ENCODE peak calls at places on chromosomes 16 and 17, in four cellular contexts. K is HepG2, D is SK-N-SH, R is GM12892. W is an unnamed sample.
A peak's percentile ranks its signal among the peaks of the same experiment; 100 is the strongest.

GRCh38 chr17:35210741-35211140 is 16.5 kb upstream of the SLC35G3 start:
- DNase-seq in D (no peak), R (no peak), K (no peak), W (no peak)

GRCh38 chr16:56317998-56318912 is 107.1 kb downstream of the AMFR start:
- DNase-seq in D (peak; percentile 97), R (peak; percentile 91), K (peak; percentile 62), W (peak; percentile 95)

GRCh38 chr17:49390548-49391324 is 23.9 kb downstream of the PHB1 start:
- DNase-seq in K (peak; percentile 46), R (peak; percentile 61), D (no peak), W (no peak)

GRCh38 chr16:53495325-53495724 is 7.7 kb downstream of the AKTIP start:
- DNase-seq in K (no peak), D (no peak), R (no peak), W (no peak)

GRCh38 chr16:57562669-57563486 is 20.4 kb downstream of the ADGRG5 start:
- DNase-seq in D (no peak), K (no peak), R (no peak), W (no peak)

GRCh38 chr16:48536600-48537200 is 73.3 kb downstream of the N4BP1 start:
- DNase-seq in K (no peak), R (no peak), D (no peak), W (no peak)

GRCh38 chr16:28318042-28318597 is 25.8 kb downstream of the SBK1 start:
- DNase-seq in D (no peak), K (no peak), R (no peak), W (no peak)

GRCh38 chr17:4944163-4944553 is 4.1 kb downstream of the RNF167 start:
- DNase-seq in R (no peak), K (no peak), D (no peak), W (no peak)

GRCh38 chr16:63361032-63361624 is 1324.9 kb upstream of the CDH8 start:
- DNase-seq in K (peak; percentile 46), R (no peak), D (peak; percentile 30), W (no peak)

GRCh38 chr17:52207786-52208185 is 49.3 kb upstream of the CA10 start:
- DNase-seq in D (no peak), K (no peak), R (no peak), W (no peak)

GRCh38 chr17:55722742-55723487 is at the start of gene TMEM100:
- DNase-seq in K (no peak), R (no peak), D (peak; percentile 32), W (no peak)

GRCh38 chr17:8121531-8122390 is 2.1 kb downstream of the HES7 start:
- DNase-seq in D (peak; percentile 85), R (no peak), K (no peak), W (no peak)

GRCh38 chr16:3152273-3153076 is 17.6 kb downstream of the ZNF213 start:
- DNase-seq in R (no peak), D (peak; percentile 80), K (peak; percentile 92), W (no peak)

GRCh38 chr16:86566966-86567700 is 504 bp downstream of the FOXC2 start:
- DNase-seq in K (no peak), R (no peak), D (no peak), W (no peak)

GRCh38 chr16:69171325-69172095 is 15.5 kb upstream of the SNTB2 start:
- DNase-seq in R (no peak), K (no peak), D (no peak), W (no peak)

GRCh38 chr16:15572329-15573001 is 70.5 kb downstream of the MARF1 start:
- DNase-seq in R (no peak), D (no peak), K (peak; percentile 83), W (no peak)

GRCh38 chr17:81935709-81936084 is 1.4 kb downstream of the PYCR1 start:
- DNase-seq in R (no peak), K (no peak), D (no peak), W (no peak)

GRCh38 chr16:3158014-3158497 is 23.2 kb downstream of the ZNF213 start:
- DNase-seq in R (no peak), D (peak; percentile 73), K (no peak), W (no peak)

GRCh38 chr16:58025351-58026138 is at the start of gene MMP15:
- DNase-seq in K (peak; percentile 91), D (peak; percentile 87), R (peak; percentile 78), W (peak; percentile 79)

GRCh38 chr16:87173294-87173883 is 143.8 kb downstream of the C16orf95 start:
- DNase-seq in K (no peak), D (no peak), R (no peak), W (no peak)

GRCh38 chr17:6453279-6454024 is 9.2 kb downstream of the PIMREG start:
- DNase-seq in R (no peak), D (peak; percentile 56), K (no peak), W (no peak)

GRCh38 chr16:87834668-87835473 is 34.4 kb downstream of the SLC7A5 start:
- DNase-seq in R (no peak), K (no peak), D (peak; percentile 87), W (no peak)

GRCh38 chr17:21816592-21817567 is 124.6 kb downstream of the KCNJ18 start:
- DNase-seq in D (no peak), R (no peak), K (no peak), W (no peak)

GRCh38 chr17:3693829-3694231 is 2.1 kb downstream of the P2RX5 start:
- DNase-seq in D (no peak), K (no peak), R (no peak), W (no peak)

GRCh38 chr16:22239131-22239805 is 33.2 kb downstream of the EEF2K start:
- DNase-seq in D (no peak), R (no peak), K (no peak), W (no peak)

GRCh38 chr17:82333279-82334171 is at the start of gene SECTM1:
- DNase-seq in K (no peak), R (no peak), D (peak; percentile 77), W (no peak)

GRCh38 chr16:30533748-30534367 is 800 bp downstream of the ZNF747 start:
- DNase-seq in K (no peak), D (peak; percentile 50), R (no peak), W (no peak)

DNA sequence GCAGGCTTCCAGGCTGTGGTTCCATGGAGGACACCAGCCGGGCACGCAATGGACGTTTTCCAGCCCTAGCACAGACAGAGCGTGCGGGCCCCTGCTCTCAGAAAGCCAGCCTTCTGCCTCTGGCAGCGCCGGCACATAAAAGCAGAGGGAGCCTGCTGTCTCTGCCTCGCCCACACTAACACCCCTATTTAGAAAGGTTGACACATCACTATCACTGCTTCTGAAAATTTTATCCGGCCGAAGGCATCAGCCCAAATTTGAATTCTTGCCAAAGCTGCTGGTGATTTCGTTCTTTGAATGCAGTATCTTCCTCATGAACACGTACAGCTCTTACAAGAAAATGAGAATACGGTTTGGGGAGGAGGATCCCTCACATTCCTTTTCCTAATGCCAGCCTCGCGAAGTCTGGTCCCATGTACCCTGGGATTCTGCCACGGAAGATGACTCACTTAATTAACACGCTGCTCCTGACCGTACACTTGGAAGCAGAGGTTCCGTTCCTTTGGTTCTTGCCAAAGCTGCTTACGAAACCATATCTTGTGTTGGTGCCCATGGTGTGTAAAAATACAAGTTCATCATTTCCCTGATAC is 1.3 kb upstream of the RAB11FIP3 start:
- DNase-seq in R (no peak), D (no peak), K (peak; percentile 30), W (no peak)
- TF ChIP-seq TAF1 in R (no peak), D (no peak), K (no peak), W (no peak)

GRCh38 chr16:10618710-10619209 is 38.4 kb upstream of the EMP2 start:
- DNase-seq in K (no peak), R (no peak), D (no peak), W (no peak)

GRCh38 chr16:10616395-10616743 is 36.0 kb upstream of the EMP2 start:
- DNase-seq in D (no peak), R (no peak), K (no peak), W (no peak)

GRCh38 chr16:10617662-10618420 is 37.4 kb upstream of the EMP2 start:
- DNase-seq in R (no peak), K (no peak), D (no peak), W (no peak)

GRCh38 chr16:10614685-10615084 is 34.3 kb upstream of the EMP2 start:
- DNase-seq in K (no peak), D (no peak), R (no peak), W (no peak)

GRCh38 chr16:10616744-10617640 is 36.6 kb upstream of the EMP2 start:
- DNase-seq in D (peak; percentile 84), K (peak; percentile 96), R (no peak), W (no peak)
- TF ChIP-seq POLR2AphosphoS5 in D (no peak), K (peak; percentile 86), R (no peak), W (no peak)

DNA sequence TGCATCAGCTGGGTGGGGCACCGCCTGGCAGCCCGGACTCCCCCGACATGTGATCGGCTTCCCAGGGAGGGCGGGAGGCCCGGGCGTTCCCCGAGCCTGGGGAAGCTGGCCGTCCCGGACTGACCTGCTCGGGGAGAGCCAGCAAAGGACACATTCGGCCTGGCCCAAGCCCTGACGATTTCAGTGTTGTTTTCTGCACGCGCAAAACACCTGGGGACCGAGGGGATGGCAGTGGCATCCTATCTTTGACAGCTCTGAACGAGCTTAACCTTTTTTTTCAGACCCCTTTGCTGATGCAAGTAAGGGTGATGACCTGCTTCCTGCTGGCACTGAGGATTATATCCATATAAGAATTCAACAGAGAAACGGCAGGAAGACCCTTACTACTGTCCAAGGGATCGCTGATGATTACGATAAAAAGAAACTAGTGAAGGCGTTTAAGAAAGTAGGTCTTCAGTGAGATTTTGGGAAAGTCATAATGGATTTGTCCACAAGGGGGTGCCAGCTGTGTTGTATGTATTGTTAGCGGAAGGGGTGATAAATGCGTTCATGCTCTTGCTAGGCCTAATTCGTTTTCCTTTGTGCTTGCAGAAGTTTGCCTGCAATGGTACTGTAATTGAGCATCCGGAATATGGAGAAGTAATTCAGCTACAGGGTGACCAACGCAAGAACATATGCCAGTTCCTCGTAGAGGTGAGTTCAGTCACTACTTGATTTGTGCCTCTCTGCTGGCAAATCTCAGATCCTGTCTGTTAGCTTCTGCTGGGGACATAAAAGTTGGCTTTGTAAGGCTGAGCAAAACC is 1.0 kb downstream of the EIF1 start:
- DNase-seq in D (peak; percentile 43), R (no peak), K (peak; percentile 69), W (no peak)
- TF ChIP-seq TAF1 in D (no peak), R (no peak), K (no peak), W (no peak)

DNA sequence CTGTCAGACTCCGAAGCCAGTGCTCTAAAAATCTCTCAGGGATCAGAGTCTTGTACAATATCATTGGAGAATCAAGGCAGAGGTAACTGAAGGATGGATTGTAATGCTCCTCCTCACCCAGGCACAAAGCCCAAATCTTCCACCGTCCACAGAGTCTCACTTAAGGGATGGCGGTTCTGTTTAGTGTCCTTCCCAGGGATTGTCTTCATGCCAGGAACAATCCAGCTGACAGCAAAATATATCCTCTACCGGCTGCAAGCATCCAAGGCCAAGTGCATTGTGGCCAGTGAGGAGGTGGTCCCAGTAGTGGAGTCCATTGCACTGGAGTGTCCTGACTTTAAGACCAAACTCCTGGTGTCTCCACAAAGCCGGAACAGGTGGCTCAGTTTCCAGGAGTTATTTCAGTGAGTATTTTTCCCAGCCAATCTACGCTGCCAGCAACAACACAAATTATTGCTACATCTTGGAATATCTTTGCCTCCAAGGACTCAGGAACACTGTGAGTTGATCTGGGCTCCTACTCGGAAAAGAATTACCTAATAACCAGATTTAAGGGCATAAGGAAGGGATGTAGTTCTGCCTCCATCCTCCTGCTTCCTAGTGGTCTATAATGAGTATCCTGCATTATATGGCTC is 13.9 kb upstream of the ACSM1 start:
- DNase-seq in R (no peak), D (no peak), K (no peak), W (no peak)
- TF ChIP-seq POLR2AphosphoS5 in R (no peak), D (no peak), K (no peak), W (no peak)

GRCh38 chr17:78589885-78590284 is 12.7 kb upstream of the DNAH17 start:
- DNase-seq in K (no peak), R (no peak), D (no peak), W (no peak)
- TF ChIP-seq TAF1 in K (no peak), R (no peak), D (no peak), W (no peak)